ENCODE peak calls at places on chromosomes 12 and 14, in four cellular contexts. F is K562, L is GM12878, P is GM12891. S is an unnamed sample.

GRCh38 chr12:75666980-75667359 is 155.6 kb upstream of the KRR1 start:
- DNase-seq in F (no peak), L (no peak), P (no peak), S (no peak)

GRCh38 chr12:114316076-114316475 is 89.9 kb downstream of the TBX5 start:
- DNase-seq in F (no peak), L (no peak), P (no peak), S (no peak)

GRCh38 chr12:10392394-10392930 is 2.6 kb upstream of the KLRK1 start:
- DNase-seq in F (peak), L (peak), P (no peak), S (peak)

GRCh38 chr12:4858385-4858784 is 51.3 kb upstream of the KCNA1 start:
- DNase-seq in F (no peak), L (no peak), P (no peak), S (no peak)

GRCh38 chr12:25971675-25972035 is 13.2 kb downstream of the RASSF8 start:
- DNase-seq in F (no peak), L (no peak), P (no peak), S (no peak)

GRCh38 chr12:29518407-29518806 is 20.9 kb upstream of the OVCH1 start:
- DNase-seq in F (no peak), L (no peak), P (no peak), S (no peak)

GRCh38 chr12:11756523-11756922 is 107.0 kb downstream of the ETV6 start:
- DNase-seq in F (no peak), L (no peak), P (no peak), S (no peak)

GRCh38 chr12:675562-675961 is 12.3 kb upstream of the NINJ2 start:
- DNase-seq in F (no peak), L (no peak), P (no peak), S (no peak)

GRCh38 chr12:55931780-55932545 is 1.0 kb downstream of the DGKA start:
- DNase-seq in F (peak), L (no peak), P (no peak), S (no peak)

GRCh38 chr14:30600907-30601578 is 21.1 kb upstream of the SCFD1 start:
- DNase-seq in F (no peak), L (no peak), P (no peak), S (no peak)

GRCh38 chr12:62868820-62869219 is 66.1 kb downstream of the PPM1H start:
- DNase-seq in F (no peak), L (no peak), P (no peak), S (no peak)

GRCh38 chr12:62862259-62862881 is 72.6 kb downstream of the PPM1H start:
- DNase-seq in F (no peak), L (no peak), P (no peak), S (no peak)

GRCh38 chr12:62866451-62867082 is 68.4 kb downstream of the PPM1H start:
- DNase-seq in F (no peak), L (no peak), P (no peak), S (no peak)

GRCh38 chr12:62865090-62865489 is 69.9 kb downstream of the PPM1H start:
- DNase-seq in F (no peak), L (no peak), P (no peak), S (no peak)

DNA sequence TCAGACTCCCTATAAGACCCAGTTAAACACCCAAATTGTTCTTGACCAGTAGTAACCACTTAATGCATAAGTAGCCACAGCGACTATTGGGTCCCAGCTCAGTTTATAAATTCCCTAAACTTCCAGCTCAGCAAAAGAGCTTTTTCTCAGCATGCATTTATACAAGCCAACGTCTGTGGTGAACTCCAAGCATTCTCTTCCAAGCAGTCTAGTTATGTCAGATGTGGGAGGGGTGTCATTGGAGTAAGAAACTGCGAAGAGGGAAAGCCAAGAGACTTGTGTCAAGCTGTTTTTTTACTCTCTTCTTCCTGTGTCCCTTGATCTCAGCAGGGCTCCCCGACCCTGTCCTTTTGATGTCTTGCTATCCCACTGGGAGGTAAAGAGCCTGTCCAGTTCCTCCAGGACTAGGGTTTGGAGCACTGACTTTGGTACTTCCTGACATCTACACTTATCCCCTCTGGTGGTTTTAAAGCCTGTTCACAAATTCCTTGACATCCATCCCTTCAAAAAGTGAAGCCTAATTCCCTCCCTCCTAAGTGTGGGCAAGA is 69.0 kb downstream of the PPM1H start:
- DNase-seq in F (no peak), L (no peak), P (no peak), S (no peak)
- TF ChIP-seq SPI1 in F (no peak), L (no peak), P (no peak), S (no peak)

GRCh38 chr12:69900720-69901131 is 75.7 kb downstream of the MYRFL start:
- DNase-seq in F (peak), L (no peak), P (no peak), S (peak)

GRCh38 chr12:69903548-69903947 is 78.5 kb downstream of the MYRFL start:
- DNase-seq in F (no peak), L (no peak), P (no peak), S (no peak)

GRCh38 chr12:69904761-69905160 is 79.7 kb downstream of the MYRFL start:
- DNase-seq in F (no peak), L (no peak), P (no peak), S (no peak)

GRCh38 chr12:69898236-69898635 is 73.2 kb downstream of the MYRFL start:
- DNase-seq in F (no peak), L (no peak), P (no peak), S (no peak)

DNA sequence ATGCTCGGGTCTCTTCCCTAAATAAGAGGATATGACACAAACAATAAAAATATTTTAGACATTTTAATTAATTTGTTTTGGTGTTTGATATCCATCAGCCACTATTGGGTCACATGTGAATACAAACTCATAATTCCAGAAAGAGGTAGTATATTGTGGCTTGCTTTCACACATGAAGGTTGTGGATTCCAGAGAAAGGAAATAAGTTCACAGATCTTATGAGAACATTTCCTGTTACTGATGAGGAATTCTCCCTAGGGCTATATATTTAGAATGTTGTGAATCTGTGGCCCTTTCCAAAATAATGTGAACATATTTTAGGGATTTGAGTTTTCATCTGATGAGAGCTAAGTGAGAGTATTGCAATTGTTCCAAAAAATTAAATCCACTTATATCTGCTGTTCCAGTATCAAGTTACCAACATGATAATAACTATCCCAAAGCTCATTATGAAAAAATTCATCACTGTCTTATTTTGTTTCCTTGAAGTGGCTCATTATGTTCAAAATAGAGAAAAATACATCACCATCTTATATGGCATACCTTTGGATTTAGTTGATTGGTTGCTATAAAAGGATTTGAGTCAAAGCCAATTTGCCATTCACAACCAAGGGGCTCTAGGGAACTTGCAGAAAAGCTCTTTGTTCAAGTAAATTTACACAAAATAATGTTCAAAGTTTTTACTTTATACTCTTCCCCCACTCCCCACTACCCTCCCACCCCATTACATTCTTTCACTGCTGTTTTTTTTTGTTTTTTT is 76.3 kb downstream of the MYRFL start:
- DNase-seq in F (no peak), L (no peak), P (no peak), S (no peak)
- TF ChIP-seq SPI1 in F (no peak), L (no peak), P (no peak), S (no peak)

DNA sequence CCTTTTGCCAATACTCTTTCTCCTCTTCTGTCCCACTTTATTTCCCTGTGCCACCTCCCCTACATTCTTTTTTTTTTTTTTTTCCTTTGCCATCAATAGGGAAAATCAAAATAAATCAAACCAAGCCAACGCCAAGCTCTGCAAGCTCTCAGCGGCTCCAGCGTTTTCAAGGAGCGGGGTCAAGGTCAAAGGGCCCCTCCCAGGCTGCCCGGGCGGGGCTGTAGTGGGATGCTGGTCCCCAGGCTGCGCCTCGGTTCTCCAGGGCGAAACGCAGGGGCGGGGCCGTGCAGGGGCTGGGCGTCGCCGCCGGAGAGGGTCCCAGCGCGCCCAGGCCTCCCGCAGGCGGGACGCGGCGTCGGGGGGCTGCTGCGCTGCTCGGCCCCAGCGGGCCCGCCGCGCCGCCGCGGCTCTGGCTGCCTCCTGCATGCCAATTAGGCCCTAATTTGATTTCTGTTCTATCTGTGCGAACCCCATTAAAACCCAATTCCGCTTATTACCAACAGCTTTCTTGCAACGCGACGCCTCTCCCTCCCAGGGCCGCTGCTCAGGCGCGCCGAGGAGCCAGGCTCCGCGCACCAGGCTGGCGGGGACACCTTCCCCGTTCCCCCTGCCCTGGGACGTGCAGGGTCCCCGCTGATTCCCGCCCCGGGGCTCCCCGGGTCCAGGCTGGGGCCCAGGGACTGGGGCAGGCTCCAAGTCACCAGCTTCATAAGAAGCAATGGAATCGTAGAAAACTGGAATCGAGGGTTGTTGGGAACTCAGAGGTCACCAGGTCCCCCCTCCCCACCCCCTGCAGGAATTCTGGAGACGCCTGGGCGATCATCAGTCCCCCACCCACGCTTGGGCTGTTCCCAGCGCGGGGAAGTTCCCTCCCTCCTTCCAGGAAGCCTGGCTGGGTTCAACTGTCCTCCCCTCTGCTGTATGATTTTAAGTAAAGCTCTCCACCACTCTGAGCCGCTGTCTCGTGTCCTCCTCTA is 50.7 kb upstream of the MAP1LC3B2 start:
- DNase-seq in F (peak), L (no peak), P (peak), S (no peak)
- TF ChIP-seq SPI1 in F (no peak), L (no peak), P (no peak), S (no peak)

GRCh38 chr12:109963330-109963729 is 32.8 kb downstream of the GIT2 start:
- DNase-seq in F (no peak), L (no peak), P (no peak), S (no peak)
- TF ChIP-seq SPI1 in F (no peak), L (no peak), P (no peak), S (no peak)

GRCh38 chr12:24724765-24725307 is 224.1 kb downstream of the BCAT1 start:
- DNase-seq in F (no peak), L (no peak), P (no peak), S (no peak)
- TF ChIP-seq SPI1 in F (no peak), L (no peak), P (no peak), S (no peak)

GRCh38 chr14:72024043-72024407 is 91.8 kb downstream of the RGS6 start:
- DNase-seq in F (peak), L (peak), P (peak), S (peak)

GRCh38 chr14:72024504-72024903 is 92.3 kb downstream of the RGS6 start:
- DNase-seq in F (no peak), L (peak), P (no peak), S (no peak)

GRCh38 chr14:72023128-72024042 is 91.2 kb downstream of the RGS6 start:
- DNase-seq in F (no peak), L (peak), P (no peak), S (no peak)
- TF ChIP-seq SPI1 in F (no peak), L (no peak), P (no peak), S (no peak)

DNA sequence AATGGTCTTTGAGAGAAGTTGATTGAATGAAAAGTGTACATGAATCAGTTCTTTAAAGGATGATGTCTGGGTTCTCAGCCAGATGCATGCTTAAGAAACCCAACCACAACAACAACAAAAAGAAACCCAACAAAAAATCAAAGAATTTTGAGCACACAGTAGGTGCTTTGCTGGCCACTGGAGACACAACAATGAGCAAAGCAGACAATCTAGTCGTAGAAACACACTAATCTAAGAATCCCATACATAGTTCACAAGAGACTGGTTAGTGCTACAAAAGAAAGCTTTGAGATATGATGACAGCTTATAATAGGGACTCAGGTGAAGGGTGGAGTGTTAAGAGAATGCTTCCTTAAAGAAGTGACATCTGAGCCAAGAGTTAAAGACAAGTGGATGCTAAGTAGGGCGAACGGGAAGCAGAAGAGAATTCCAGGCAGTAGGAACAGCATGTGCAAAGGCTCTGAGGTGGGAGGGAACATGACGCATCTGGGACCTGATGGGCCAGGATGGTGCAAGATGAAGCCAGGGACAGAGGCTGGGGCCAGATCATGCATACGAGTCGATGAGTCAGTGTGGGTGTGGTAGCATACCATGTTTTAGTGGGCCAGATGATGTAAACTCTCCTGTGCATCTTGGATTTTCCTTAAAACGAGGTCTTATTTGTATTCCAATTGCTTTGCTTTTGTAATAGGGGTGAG is 4.6 kb upstream of the HIP1R start:
- DNase-seq in F (peak), L (no peak), P (no peak), S (no peak)
- TF ChIP-seq SPI1 in F (no peak), L (no peak), P (no peak), S (no peak)

GRCh38 chr12:123958462-123958861 is 14.2 kb downstream of the CCDC92 start:
- DNase-seq in F (no peak), L (no peak), P (no peak), S (no peak)
- TF ChIP-seq SPI1 in F (no peak), L (no peak), P (no peak), S (no peak)

S was measured in HL-60.